ENCODE peak calls at places on chromosomes 13 and 19, in four cellular contexts. One of them, this sample, is unnamed.

GRCh38 chr19:16061943-16062342 is 14.4 kb upstream of the TPM4 start:
- DNase-seq in AG04450: no peak
- DNase-seq in GM10248: peak
- DNase-seq in endodermal cell: no peak
- DNase-seq in this sample: no peak

GRCh38 chr19:49590071-49590970 is 661 bp upstream of the PRR12 start:
- DNase-seq in endodermal cell: peak
- DNase-seq in AG04450: peak
- DNase-seq in GM10248: peak
- DNase-seq in this sample: peak

GRCh38 chr13:46751811-46752635 is 44.9 kb downstream of the ESD start:
- DNase-seq in GM10248: peak
- DNase-seq in AG04450: no peak
- DNase-seq in endodermal cell: no peak
- DNase-seq in this sample: peak

GRCh38 chr13:74136089-74136658 is 2.0 kb upstream of the KLF12 start:
- DNase-seq in endodermal cell: no peak
- DNase-seq in AG04450: no peak
- DNase-seq in GM10248: peak
- DNase-seq in this sample: peak

GRCh38 chr13:51838235-51838846 is 6.6 kb downstream of the TMEM272 start:
- DNase-seq in endodermal cell: no peak
- DNase-seq in AG04450: no peak
- DNase-seq in GM10248: no peak
- DNase-seq in this sample: no peak

GRCh38 chr13:43030548-43030947 is 7.2 kb downstream of the DNAJC15 start:
- DNase-seq in AG04450: no peak
- DNase-seq in endodermal cell: no peak
- DNase-seq in GM10248: peak
- DNase-seq in this sample: no peak

GRCh38 chr19:16367269-16367683 is 42.6 kb downstream of the KLF2 start:
- DNase-seq in AG04450: no peak
- DNase-seq in endodermal cell: no peak
- DNase-seq in GM10248: peak
- DNase-seq in this sample: peak

GRCh38 chr13:76711515-76712182 is 174.6 kb downstream of the KCTD12 start:
- DNase-seq in AG04450: peak
- DNase-seq in GM10248: no peak
- DNase-seq in endodermal cell: no peak
- DNase-seq in this sample: no peak

GRCh38 chr19:35154535-35155406 is at the start of gene FXYD5:
- DNase-seq in endodermal cell: peak
- DNase-seq in GM10248: peak
- DNase-seq in AG04450: peak
- DNase-seq in this sample: peak

GRCh38 chr19:55088543-55089265 is 13.0 kb downstream of the EPS8L1 start:
- DNase-seq in AG04450: peak
- DNase-seq in GM10248: peak
- DNase-seq in endodermal cell: peak
- DNase-seq in this sample: peak

GRCh38 chr13:38566526-38566925 is 120.4 kb upstream of the FREM2 start:
- DNase-seq in endodermal cell: no peak
- DNase-seq in GM10248: no peak
- DNase-seq in AG04450: no peak
- DNase-seq in this sample: no peak

GRCh38 chr13:24053505-24054251 is 106.8 kb upstream of the SPATA13 start:
- DNase-seq in AG04450: no peak
- DNase-seq in GM10248: peak
- DNase-seq in endodermal cell: peak
- DNase-seq in this sample: peak